ENCODE peak calls at places on chromosomes 6 and 20, in seven cellular contexts. Q, S, Z, P, M, O and L are unnamed samples.

GRCh38 chr6:164005312-164005711 is 590.8 kb downstream of the QKI start:
- DNase-seq in Q (no peak), Z (no peak), M (no peak), S (no peak), P (no peak), O (no peak), L (no peak)

GRCh38 chr6:63923139-63923739 is 287.6 kb downstream of the PHF3 start:
- DNase-seq in O (no peak), M (peak; percentile 52), Z (no peak), P (peak; percentile 30), Q (peak; percentile 21), S (no peak), L (peak; percentile 47)

GRCh38 chr20:4217349-4217761 is 202.0 kb upstream of the RNF24 start:
- DNase-seq in M (peak; percentile 55), Z (no peak), O (no peak), Q (no peak), S (no peak), P (peak; percentile 51), L (no peak)

GRCh38 chr6:47252636-47253035 is 57.1 kb downstream of the TNFRSF21 start:
- DNase-seq in M (no peak), Q (no peak), O (no peak), S (no peak), Z (no peak), P (no peak), L (no peak)

GRCh38 chr20:7503501-7503900 is 436.8 kb downstream of the HAO1 start:
- DNase-seq in O (no peak), M (no peak), Q (no peak), P (no peak), Z (no peak), S (no peak), L (no peak)

GRCh38 chr6:146990821-146991798 is 213.1 kb upstream of the STXBP5 start:
- DNase-seq in Z (no peak), S (no peak), Q (peak; percentile 19), O (no peak), M (peak; percentile 95), P (peak; percentile 37), L (no peak)

GRCh38 chr6:87407531-87407895 is 259 bp upstream of the CFAP206 start:
- DNase-seq in O (no peak), P (no peak), M (no peak), Q (peak; percentile 12), S (no peak), Z (no peak), L (no peak)

GRCh38 chr6:2454180-2454579 is 208.8 kb upstream of the GMDS start:
- DNase-seq in Z (no peak), P (no peak), Q (no peak), O (no peak), M (no peak), S (no peak), L (no peak)

GRCh38 chr6:17504005-17504404 is 96.1 kb upstream of the FAM8A1 start:
- DNase-seq in P (no peak), O (no peak), Z (no peak), S (no peak), M (no peak), Q (no peak), L (no peak)

GRCh38 chr20:64222273-64222672 is 33.3 kb upstream of the PCMTD2 start:
- DNase-seq in Z (no peak), Q (no peak), O (no peak), P (no peak), M (no peak), S (no peak), L (no peak)

GRCh38 chr20:5933802-5934436 is 16.4 kb downstream of the TRMT6 start:
- DNase-seq in Q (no peak), S (no peak), P (no peak), M (peak; percentile 71), O (peak; percentile 26), Z (peak; percentile 20), L (peak; percentile 48)

GRCh38 chr20:57713505-57713903 is 3.7 kb upstream of the PMEPA1 start:
- DNase-seq in M (no peak), Z (no peak), O (no peak), S (no peak), P (no peak), Q (no peak), L (no peak)

GRCh38 chr6:159053781-159054398 is 9.1 kb upstream of the TAGAP start:
- DNase-seq in Z (no peak), O (no peak), Q (no peak), P (no peak), S (no peak), M (no peak), L (no peak)

GRCh38 chr6:27213544-27214125 is 33.9 kb upstream of the PRSS16 start:
- DNase-seq in M (no peak), O (no peak), Z (no peak), P (peak; percentile 61), Q (no peak), S (peak; percentile 82), L (no peak)

GRCh38 chr6:150668882-150669476 is 69.3 kb downstream of the PLEKHG1 start:
- DNase-seq in P (no peak), M (no peak), O (no peak), Q (no peak), Z (no peak), S (no peak), L (no peak)

GRCh38 chr6:17907467-17908229 is 79.8 kb downstream of the KIF13A start:
- DNase-seq in S (no peak), P (peak; percentile 69), M (peak; percentile 52), O (no peak), Z (no peak), Q (peak; percentile 48), L (no peak)

GRCh38 chr6:136445063-136445462 is 105.2 kb downstream of the MAP7 start:
- DNase-seq in S (no peak), O (no peak), Q (no peak), P (no peak), Z (no peak), M (no peak), L (no peak)

GRCh38 chr20:17848649-17849048 is 119.9 kb downstream of the SNX5 start:
- DNase-seq in S (no peak), O (no peak), P (no peak), M (no peak), Q (no peak), Z (no peak), L (no peak)

GRCh38 chr6:53696351-53696750 is 30.8 kb upstream of the KLHL31 start:
- DNase-seq in M (no peak), P (no peak), Z (no peak), S (no peak), O (no peak), Q (no peak), L (no peak)

GRCh38 chr6:39061588-39061987 is 13.0 kb downstream of the GLP1R start:
- DNase-seq in Z (no peak), S (no peak), M (no peak), P (no peak), Q (no peak), O (no peak), L (no peak)
- TF ChIP-seq JUND in Z (no peak), S (no peak), M (no peak), P (no peak), Q (no peak), O (no peak), L (no peak)

GRCh38 chr20:32140603-32141002 is 31.1 kb downstream of the TM9SF4 start:
- DNase-seq in P (no peak), M (no peak), Q (no peak), O (no peak), Z (no peak), S (no peak), L (no peak)
- TF ChIP-seq JUND in P (no peak), M (no peak), Q (no peak), O (no peak), Z (no peak), S (no peak), L (no peak)

DNA sequence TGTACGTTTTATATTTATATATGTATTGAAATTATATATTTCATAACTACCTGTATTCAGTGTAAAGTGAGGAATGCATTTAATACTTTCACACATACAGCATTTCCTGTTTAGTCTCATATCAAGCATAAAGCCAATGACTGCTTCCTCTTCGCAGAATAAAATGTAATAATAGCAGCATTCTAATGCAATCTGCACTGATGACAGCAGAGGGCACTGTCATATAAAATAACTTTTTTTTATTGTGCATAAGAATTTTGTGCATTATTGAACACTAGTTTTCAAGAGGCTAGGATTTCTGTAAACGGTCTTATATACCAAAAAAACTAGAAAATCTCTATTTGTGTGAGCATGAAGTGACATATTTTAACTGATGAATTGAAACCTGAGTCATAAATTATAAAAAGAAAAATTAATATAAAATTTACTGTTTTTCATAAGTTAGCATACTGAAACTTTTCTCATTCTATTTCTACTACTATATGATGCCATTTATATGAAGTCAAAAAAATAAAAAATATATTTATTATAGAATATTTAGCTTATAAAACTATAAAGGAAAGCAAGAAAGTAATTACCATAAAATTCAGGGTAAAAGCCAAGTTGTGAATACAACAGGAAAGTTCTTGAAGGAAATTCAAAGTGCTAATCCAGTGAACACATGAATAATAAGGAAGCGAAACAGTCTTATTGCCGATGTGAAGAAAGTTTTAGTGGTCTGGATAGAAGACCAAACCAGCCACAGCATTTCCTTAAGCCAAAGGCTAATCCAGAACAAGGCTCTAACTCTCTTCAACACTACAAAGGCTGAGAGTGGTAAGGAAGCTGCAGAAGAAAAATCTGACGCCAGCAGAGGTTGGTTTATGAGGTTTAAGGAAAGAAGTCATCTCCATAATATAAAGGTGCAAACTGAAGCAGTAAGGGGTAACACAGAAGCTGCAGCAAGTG is 36.3 kb downstream of the RNF146 start:
- DNase-seq in P (peak; percentile 33), M (peak; percentile 25), S (no peak), O (no peak), Z (peak; percentile 2), Q (peak; percentile 16), L (peak; percentile 31)
- TF ChIP-seq JUND in P (no peak), M (no peak), S (no peak), O (no peak), Z (no peak), Q (no peak), L (no peak)

DNA sequence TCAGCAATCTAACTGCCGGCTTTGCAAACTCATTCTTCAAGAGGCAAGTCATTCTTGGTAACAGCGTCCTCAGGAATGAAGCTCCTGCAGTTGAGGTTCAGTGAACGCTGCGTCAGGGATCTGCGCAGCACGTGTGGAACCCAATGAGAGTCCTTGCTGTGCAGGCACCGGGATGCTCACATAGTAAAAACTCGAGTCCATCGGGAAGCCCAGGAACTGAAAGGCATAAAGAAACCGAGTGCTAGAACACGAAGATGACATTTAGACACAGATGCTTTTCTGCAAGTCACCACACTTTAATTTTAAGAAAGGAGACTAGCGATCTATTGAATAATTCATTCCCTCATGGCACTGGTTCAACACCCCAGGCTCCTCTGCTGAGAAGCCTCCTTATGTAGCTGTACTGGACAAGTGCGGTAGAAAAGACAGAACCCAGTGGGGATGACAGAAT is 2.1 kb upstream of the AFDN start:
- DNase-seq in O (no peak), M (no peak), Z (no peak), S (no peak), P (peak; percentile 44), Q (no peak), L (no peak)
- TF ChIP-seq JUND in O (no peak), M (no peak), Z (no peak), S (no peak), P (peak; percentile 30), Q (no peak), L (no peak)

GRCh38 chr20:819680-820327 is 13.7 kb upstream of the FAM110A start:
- DNase-seq in P (no peak), O (no peak), S (no peak), Z (no peak), Q (no peak), M (no peak), L (no peak)
- TF ChIP-seq JUND in P (no peak), O (no peak), S (no peak), Z (no peak), Q (no peak), M (no peak), L (no peak)